ENCODE peak calls at places on chromosomes 1 and 21, in ten cellular contexts. G is Panc1, W is lower lobe of right lung, B is cardiac fibroblast, Y is ovary, S is AG04450, K is astrocyte of the spinal cord, P is IMR-90, R is brain microvascular endothelial cell, Z is osteocyte. L is an unnamed sample.

GRCh38 chr1:115301438-115302020 is 36.5 kb downstream of the NGF start:
- DNase-seq in G (no peak), W (no peak), B (no peak), Y (no peak), S (no peak), K (no peak), P (no peak), R (no peak), Z (no peak), L (no peak)

GRCh38 chr1:109763646-109764415 is at the start of gene EPS8L3:
- DNase-seq in G (no peak), W (peak), B (no peak), Y (peak), S (no peak), K (no peak), P (no peak), R (no peak), Z (no peak), L (no peak)

GRCh38 chr21:32826317-32827167 is 55.0 kb upstream of the PAXBP1 start:
- DNase-seq in G (peak), W (no peak), B (peak), Y (peak), S (peak), K (peak), P (peak), R (peak), Z (no peak), L (no peak)

GRCh38 chr1:34407140-34407539 is 230.4 kb downstream of the C1orf94 start:
- DNase-seq in G (no peak), W (no peak), B (no peak), Y (no peak), S (no peak), K (no peak), P (no peak), R (no peak), Z (no peak), L (no peak)

GRCh38 chr1:8661185-8662110 is 156.0 kb downstream of the RERE start:
- DNase-seq in G (peak), W (no peak), B (peak), Y (peak), S (peak), K (peak), P (peak), R (peak), Z (no peak), L (no peak)

GRCh38 chr1:205858141-205858961 is 8.4 kb upstream of the PM20D1 start:
- DNase-seq in G (no peak), W (no peak), B (no peak), Y (no peak), S (no peak), K (no peak), P (no peak), R (no peak), Z (no peak), L (no peak)

GRCh38 chr1:207962716-207963428 is 51.9 kb upstream of the CD34 start:
- DNase-seq in G (no peak), W (peak), B (peak), Y (peak), S (no peak), K (peak), P (no peak), R (no peak), Z (no peak), L (no peak)

GRCh38 chr1:95018602-95019369 is 54.0 kb downstream of the ALG14 start:
- DNase-seq in G (no peak), W (no peak), B (peak), Y (no peak), S (no peak), K (peak), P (peak), R (no peak), Z (no peak), L (no peak)

GRCh38 chr1:118223426-118223825 is 38.4 kb upstream of the SPAG17 start:
- DNase-seq in G (no peak), W (no peak), B (peak), Y (no peak), S (no peak), K (no peak), P (no peak), R (peak), Z (no peak), L (no peak)

GRCh38 chr1:62070384-62071011 is 124.2 kb upstream of the L1TD1 start:
- DNase-seq in G (no peak), W (no peak), B (peak), Y (no peak), S (no peak), K (peak), P (peak), R (peak), Z (no peak), L (no peak)
- TF ChIP-seq CTCF in G (peak), W (peak), B (peak), Y (no peak), S (peak), K (peak), P (peak), R (peak), Z (peak), L (no peak)

DNA sequence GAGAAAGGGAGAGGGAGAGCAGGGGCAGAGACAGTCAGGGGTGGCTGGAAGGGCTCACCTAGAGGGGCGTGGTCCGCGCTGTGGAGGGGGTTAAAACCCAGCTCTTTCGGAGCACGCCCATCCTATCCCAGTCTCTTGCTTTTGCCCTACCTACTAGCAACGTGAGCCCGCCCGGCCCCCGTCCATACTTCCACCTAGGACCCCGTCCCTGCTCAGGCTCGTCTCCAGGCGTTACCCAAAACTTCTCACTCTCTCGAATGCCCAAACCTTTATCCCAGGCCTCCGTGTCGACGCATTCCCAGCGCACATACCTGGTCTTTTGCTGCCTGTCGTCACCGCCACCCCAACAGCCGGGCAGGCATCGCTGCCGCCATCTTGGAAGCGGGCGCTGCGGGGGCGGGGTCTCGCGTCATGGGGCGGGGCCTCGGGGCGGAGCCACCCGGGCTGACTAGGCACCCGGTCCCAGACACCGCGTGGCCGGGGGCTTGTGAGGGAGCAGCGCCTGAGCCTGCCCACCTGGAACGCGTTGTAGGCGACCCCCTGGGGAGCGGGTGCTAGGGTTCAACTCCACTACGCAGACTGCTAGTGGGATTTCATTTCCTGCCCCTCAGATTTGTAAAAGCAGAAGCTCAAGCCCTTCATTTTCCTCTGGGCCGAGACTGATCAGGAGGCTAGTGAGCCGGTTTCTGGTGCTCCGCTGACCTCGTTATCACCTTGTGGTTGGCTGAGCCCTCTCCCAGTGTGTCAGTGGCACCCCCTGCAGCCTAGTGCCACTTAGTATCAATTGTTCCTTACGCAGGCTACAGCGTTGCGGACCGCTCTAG is at the start of gene B4GALT3:
- DNase-seq in G (no peak), W (peak), B (peak), Y (peak), S (no peak), K (peak), P (peak), R (peak), Z (peak), L (peak)
- TF ChIP-seq CTCF in G (no peak), W (no peak), B (no peak), Y (no peak), S (no peak), K (no peak), P (no peak), R (peak), Z (no peak), L (no peak)

DNA sequence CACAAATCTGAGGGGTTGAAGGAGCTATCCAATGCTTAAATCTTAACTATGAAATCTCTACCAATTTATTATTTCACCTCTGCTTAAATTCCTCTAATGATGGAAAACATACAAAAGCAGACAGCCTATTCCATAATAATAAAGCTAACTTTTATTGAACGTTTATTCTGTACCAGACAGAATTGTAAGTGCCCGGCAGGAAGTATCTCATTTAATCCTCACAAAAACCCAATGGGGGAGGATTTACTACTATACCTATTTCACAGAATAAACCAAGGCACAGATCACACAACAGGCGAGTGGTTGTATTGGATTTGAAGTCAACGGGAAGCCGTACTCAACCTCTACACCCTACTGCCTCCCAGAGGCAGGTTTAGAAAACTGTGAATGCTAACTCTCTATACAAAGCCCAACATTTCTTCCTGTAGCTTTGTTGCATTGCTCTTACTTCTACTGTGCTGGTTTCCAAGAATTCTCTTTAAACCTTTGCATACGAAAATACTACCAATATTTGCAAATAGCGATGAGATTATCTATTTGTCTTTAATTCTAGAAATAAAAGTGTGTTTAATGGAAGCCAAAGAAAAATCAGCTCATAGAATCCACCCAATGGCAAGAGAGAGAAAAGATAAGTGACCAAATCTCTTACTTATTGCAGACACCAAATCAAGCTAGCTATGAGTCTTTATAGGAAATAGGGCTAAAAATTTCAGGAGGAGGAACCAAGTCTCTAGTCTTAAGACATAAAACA is 33.5 kb upstream of the C1orf53 start:
- DNase-seq in G (peak), W (no peak), B (peak), Y (no peak), S (peak), K (peak), P (peak), R (peak), Z (no peak), L (no peak)
- TF ChIP-seq CTCF in G (peak), W (peak), B (peak), Y (no peak), S (peak), K (peak), P (peak), R (peak), Z (peak), L (no peak)

GRCh38 chr21:44700101-44701022 is 3.4 kb downstream of the KRTAP10-12 start:
- DNase-seq in G (no peak), W (no peak), B (no peak), Y (no peak), S (no peak), K (no peak), P (no peak), R (no peak), Z (peak), L (no peak)

GRCh38 chr21:44699502-44700001 is 2.6 kb downstream of the KRTAP10-12 start:
- DNase-seq in G (no peak), W (no peak), B (no peak), Y (no peak), S (no peak), K (no peak), P (no peak), R (no peak), Z (peak), L (no peak)

GRCh38 chr21:44695641-44696040 is 1.3 kb upstream of the KRTAP10-12 start:
- DNase-seq in G (no peak), W (no peak), B (no peak), Y (no peak), S (no peak), K (no peak), P (no peak), R (no peak), Z (peak), L (no peak)

GRCh38 chr21:44696572-44696971 is 400 bp upstream of the KRTAP10-12 start:
- DNase-seq in G (no peak), W (no peak), B (no peak), Y (no peak), S (no peak), K (no peak), P (no peak), R (no peak), Z (peak), L (no peak)

GRCh38 chr21:44697811-44698734 is 1.1 kb downstream of the KRTAP10-12 start:
- DNase-seq in G (no peak), W (no peak), B (no peak), Y (no peak), S (no peak), K (peak), P (no peak), R (no peak), Z (peak), L (no peak)
- TF ChIP-seq CTCF in G (no peak), W (no peak), B (no peak), Y (no peak), S (no peak), K (no peak), P (no peak), R (no peak), Z (no peak), L (no peak)

DNA sequence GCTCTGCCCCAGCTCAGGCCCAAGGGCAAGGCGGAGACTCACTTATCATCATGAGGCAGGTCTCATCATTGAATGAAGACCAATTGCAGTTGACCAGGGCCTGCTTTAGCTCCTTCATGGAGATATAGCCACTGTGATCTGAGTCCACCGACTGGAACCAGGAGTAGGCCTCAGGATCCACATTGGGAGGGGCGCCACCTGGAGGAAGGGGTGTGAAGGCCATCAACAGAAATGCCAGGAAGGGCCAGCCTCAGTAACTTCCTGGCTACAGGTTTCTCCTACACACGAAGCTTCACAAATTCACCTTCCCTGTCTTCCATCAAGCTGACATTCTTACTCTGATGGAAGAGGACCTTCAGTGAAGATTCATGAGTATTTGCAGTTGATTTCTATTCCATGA is 11.6 kb downstream of the PEF1 start:
- DNase-seq in G (no peak), W (no peak), B (peak), Y (no peak), S (no peak), K (no peak), P (no peak), R (peak), Z (no peak), L (no peak)
- TF ChIP-seq CTCF in G (no peak), W (peak), B (peak), Y (no peak), S (peak), K (peak), P (peak), R (peak), Z (peak), L (no peak)

GRCh38 chr1:42730002-42730401 is 10.0 kb downstream of the CLDN19 start:
- DNase-seq in G (no peak), W (no peak), B (no peak), Y (no peak), S (no peak), K (no peak), P (no peak), R (no peak), Z (peak), L (no peak)
- TF ChIP-seq CTCF in G (no peak), W (no peak), B (no peak), Y (no peak), S (no peak), K (no peak), P (no peak), R (peak), Z (no peak), L (no peak)

GRCh38 chr1:3065396-3065795 is 3.6 kb upstream of the PRDM16 start:
- DNase-seq in G (no peak), W (peak), B (no peak), Y (no peak), S (no peak), K (no peak), P (no peak), R (no peak), Z (no peak), L (peak)
- TF ChIP-seq CTCF in G (no peak), W (no peak), B (no peak), Y (no peak), S (no peak), K (no peak), P (no peak), R (no peak), Z (no peak), L (no peak)